ENCODE peak calls at places on chromosomes 6 and 20, in five cellular contexts. U, R, W, I and K are unnamed samples.

GRCh38 chr6:107539849-107540464 is 50.0 kb downstream of the SOBP start:
- DNase-seq in U (no peak), R (no peak), W (no peak), I (no peak), K (no peak)

GRCh38 chr6:152154559-152155356 is 347.3 kb downstream of the ESR1 start:
- DNase-seq in U (no peak), R (no peak), W (no peak), I (no peak), K (no peak)

GRCh38 chr6:144055121-144055931 is 40.0 kb downstream of the SF3B5 start:
- DNase-seq in U (no peak), R (no peak), W (no peak), I (no peak), K (no peak)

GRCh38 chr6:25137497-25137896 is 141.7 kb upstream of the CARMIL1 start:
- DNase-seq in U (no peak), R (no peak), W (no peak), I (no peak), K (no peak)

GRCh38 chr20:34673411-34673810 is 3.5 kb downstream of the PIGU start:
- DNase-seq in U (no peak), R (no peak), W (no peak), I (no peak), K (no peak)

GRCh38 chr20:51352790-51353189 is 189.7 kb downstream of the NFATC2 start:
- DNase-seq in U (no peak), R (no peak), W (no peak), I (no peak), K (no peak)

GRCh38 chr6:71395731-71396409 is 107.3 kb downstream of the OGFRL1 start:
- DNase-seq in U (no peak), R (no peak), W (no peak), I (no peak), K (no peak)

GRCh38 chr20:48400009-48400408 is 427.8 kb downstream of the PREX1 start:
- DNase-seq in U (no peak), R (no peak), W (no peak), I (no peak), K (no peak)

GRCh38 chr6:112384511-112384910 is 37.4 kb downstream of the RFPL4B start:
- DNase-seq in U (no peak), R (no peak), W (no peak), I (no peak), K (no peak)

GRCh38 chr20:50376888-50377459 is 133.2 kb upstream of the PTPN1 start:
- DNase-seq in U (no peak), R (no peak), W (no peak), I (no peak), K (no peak)

GRCh38 chr6:32462609-32463008 is 22.9 kb downstream of the HLA-DRA start:
- DNase-seq in U (no peak), R (no peak), W (no peak), I (no peak), K (no peak)

GRCh38 chr20:49399329-49399728 is 83.1 kb downstream of the KCNB1 start:
- DNase-seq in U (no peak), R (no peak), W (no peak), I (no peak), K (no peak)

GRCh38 chr20:38843346-38843745 is 37.8 kb downstream of the PPP1R16B start:
- DNase-seq in U (no peak), R (no peak), W (no peak), I (no peak), K (no peak)

GRCh38 chr20:62025832-62026563 is 39.7 kb downstream of the TAF4 start:
- DNase-seq in U (peak; percentile 47), R (no peak), W (no peak), I (peak; percentile 26), K (peak; percentile 47)

GRCh38 chr6:99151634-99152344 is 197.7 kb downstream of the FAXC start:
- DNase-seq in U (peak; percentile 43), R (peak; percentile 48), W (peak; percentile 36), I (no peak), K (no peak)

GRCh38 chr6:56749632-56750151 is 107.0 kb upstream of the DST start:
- DNase-seq in U (peak; percentile 75), R (no peak), W (no peak), I (no peak), K (peak; percentile 51)

GRCh38 chr20:25207149-25207959 is 11.8 kb downstream of the ENTPD6 start:
- DNase-seq in U (no peak), R (no peak), W (no peak), I (no peak), K (no peak)

GRCh38 chr6:67736816-67737215 is 898.3 kb upstream of the ADGRB3 start:
- DNase-seq in U (no peak), R (no peak), W (no peak), I (no peak), K (no peak)

GRCh38 chr6:167119680-167120556 is 3.0 kb upstream of the CCR6 start:
- DNase-seq in U (no peak), R (no peak), W (peak; percentile 70), I (no peak), K (no peak)

GRCh38 chr20:36112112-36112511 is 42.4 kb upstream of the EPB41L1 start:
- DNase-seq in U (no peak), R (no peak), W (no peak), I (no peak), K (no peak)

GRCh38 chr20:15242773-15243172 is 905.4 kb upstream of the FLRT3 start:
- DNase-seq in U (no peak), R (no peak), W (no peak), I (no peak), K (no peak)

GRCh38 chr20:54251093-54251492 is 43.2 kb downstream of the PFDN4 start:
- DNase-seq in U (no peak), R (no peak), W (no peak), I (no peak), K (no peak)

GRCh38 chr6:110545081-110545872 is 68.9 kb upstream of the SLC22A16 start:
- DNase-seq in U (no peak), R (no peak), W (no peak), I (no peak), K (no peak)

GRCh38 chr6:168221000-168221399 is 98.6 kb downstream of the DACT2 start:
- DNase-seq in U (no peak), R (no peak), W (no peak), I (no peak), K (no peak)

GRCh38 chr6:3566812-3567211 is 110.0 kb upstream of the SLC22A23 start:
- DNase-seq in U (peak; percentile 80), R (no peak), W (no peak), I (peak; percentile 5), K (peak; percentile 31)

GRCh38 chr6:109087661-109088264 is 6.9 kb downstream of the SESN1 start:
- DNase-seq in U (no peak), R (no peak), W (no peak), I (no peak), K (no peak)

GRCh38 chr20:14288341-14289330 is 48.8 kb downstream of the FLRT3 start:
- DNase-seq in U (peak; percentile 69), R (no peak), W (no peak), I (no peak), K (peak; percentile 60)

GRCh38 chr20:32595143-32595542 is 10.0 kb upstream of the NOL4L start:
- DNase-seq in U (no peak), R (no peak), W (no peak), I (no peak), K (no peak)

GRCh38 chr6:169629256-169629655 is 72.6 kb downstream of the WDR27 start:
- DNase-seq in U (no peak), R (no peak), W (no peak), I (no peak), K (no peak)

GRCh38 chr20:5122861-5123260 is 3.1 kb upstream of the PCNA start:
- DNase-seq in U (no peak), R (no peak), W (no peak), I (no peak), K (no peak)

GRCh38 chr20:57167292-57167655 is 99.2 kb downstream of the BMP7 start:
- DNase-seq in U (no peak), R (no peak), W (no peak), I (no peak), K (no peak)

GRCh38 chr6:37257320-37257633 is 295 bp upstream of the TBC1D22B start:
- DNase-seq in U (no peak), R (no peak), W (no peak), I (no peak), K (no peak)

GRCh38 chr20:58001381-58001780 is 227.1 kb downstream of the ANKRD60 start:
- DNase-seq in U (peak; percentile 22), R (no peak), W (no peak), I (no peak), K (no peak)

GRCh38 chr20:51532577-51533191 is 9.8 kb downstream of the NFATC2 start:
- DNase-seq in U (no peak), R (peak; percentile 51), W (no peak), I (no peak), K (no peak)

GRCh38 chr6:3542032-3542640 is 85.3 kb upstream of the SLC22A23 start:
- DNase-seq in U (no peak), R (no peak), W (peak; percentile 60), I (no peak), K (no peak)

GRCh38 chr6:168214586-168215104 is 104.9 kb downstream of the DACT2 start:
- DNase-seq in U (no peak), R (no peak), W (no peak), I (no peak), K (no peak)

GRCh38 chr6:101403566-101403965 is 10.1 kb downstream of the GRIK2 start:
- DNase-seq in U (no peak), R (no peak), W (no peak), I (no peak), K (no peak)

GRCh38 chr20:9838378-9839295 is at the start of gene PAK5:
- DNase-seq in U (peak; percentile 18), R (peak; percentile 61), W (peak; percentile 18), I (no peak), K (no peak)
- H3K4me3 ChIP-seq in U (peak within 1 kb of the TSS; percentile 50), R (peak within 1 kb of the TSS; percentile 48), W (no peak within 1 kb of the TSS), I (peak within 1 kb of the TSS; percentile 31), K (peak within 1 kb of the TSS; percentile 37)

DNA sequence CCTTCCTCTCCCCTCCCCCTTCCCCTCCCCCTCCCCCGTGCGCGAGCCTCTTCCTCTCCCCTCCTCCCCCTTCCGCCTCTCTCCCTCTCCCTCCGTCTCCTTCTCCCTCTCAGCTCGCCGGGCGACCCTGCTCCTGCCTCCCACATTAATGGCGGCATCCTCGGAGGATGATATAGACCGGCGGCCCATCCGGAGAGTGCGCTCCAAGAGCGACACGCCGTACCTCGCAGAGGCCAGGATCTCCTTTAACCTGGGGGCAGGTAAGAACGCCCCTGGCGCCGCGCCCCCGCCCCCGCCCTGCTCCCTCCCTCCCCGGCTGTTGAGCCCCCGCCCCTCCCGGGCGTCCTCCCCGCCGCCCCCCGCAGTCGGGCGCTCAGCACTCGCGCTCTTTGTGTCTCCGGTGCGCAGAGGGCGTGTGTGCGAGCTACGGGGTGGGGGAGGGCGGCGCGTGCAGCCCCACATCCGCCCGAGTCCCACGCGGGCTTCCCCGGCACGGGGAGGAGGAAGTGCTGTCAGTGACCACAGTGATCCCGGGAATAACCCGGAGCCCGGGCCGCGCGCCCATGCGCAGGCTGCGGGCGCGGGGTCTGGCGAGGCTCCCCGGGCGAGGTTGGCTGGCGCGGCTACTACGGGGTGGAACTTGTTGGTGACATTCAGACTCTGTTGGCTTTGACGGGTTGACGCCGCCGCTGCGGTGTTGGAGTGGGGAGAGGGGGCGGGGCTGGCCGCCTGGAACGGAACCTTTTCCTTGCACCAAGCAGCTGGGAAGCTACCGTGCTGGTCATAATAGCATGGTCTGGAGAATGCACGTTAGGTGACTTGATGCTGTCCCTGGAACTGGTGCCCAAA is 33.2 kb downstream of the PHACTR1 start:
- DNase-seq in U (no peak), R (no peak), W (no peak), I (no peak), K (no peak)
- H3K4me3 ChIP-seq in U (peak overlapping the region; percentile 12), R (no peak overlapping the region), W (no peak overlapping the region), I (no peak overlapping the region), K (peak overlapping the region; percentile 38)

GRCh38 chr6:134436281-134436815 is 118.4 kb upstream of the SGK1 start:
- DNase-seq in U (peak; percentile 98), R (peak; percentile 58), W (no peak), I (peak; percentile 88), K (peak; percentile 97)
- H3K4me3 ChIP-seq in U (peak overlapping the region; percentile 38), R (no peak overlapping the region), W (no peak overlapping the region), I (no peak overlapping the region), K (no peak overlapping the region)

GRCh38 chr6:34672657-34673043 is 23.9 kb downstream of the ILRUN start:
- DNase-seq in U (no peak), R (no peak), W (no peak), I (no peak), K (no peak)
- H3K4me3 ChIP-seq in U (no peak overlapping the region), R (no peak overlapping the region), W (no peak overlapping the region), I (no peak overlapping the region), K (no peak overlapping the region)